ENCODE peak calls at places on chromosomes 7 and 10, in four cellular contexts. H is mesendoderm, R is activated T-cell treated with anti-CD3 and anti-CD28 coated beads for 24 hours, M is heart left ventricle. D is an unnamed sample.

GRCh38 chr10:72088879-72089585 is 681 bp upstream of the SPOCK2 start:
- DNase-seq in H (peak), R (no peak), M (no peak), D (peak)

GRCh38 chr10:8498290-8498689 is 443.8 kb downstream of the GATA3 start:
- DNase-seq in H (no peak), R (no peak), M (no peak), D (no peak)

GRCh38 chr7:4266270-4267040 is 415.6 kb upstream of the FOXK1 start:
- DNase-seq in H (no peak), R (no peak), M (peak), D (no peak)

GRCh38 chr7:143415696-143416095 is 7.0 kb upstream of the EPHA1 start:
- DNase-seq in H (no peak), R (no peak), M (no peak), D (no peak)

GRCh38 chr7:150838965-150839650 is 13.2 kb upstream of the AOC1 start:
- DNase-seq in H (no peak), R (no peak), M (no peak), D (no peak)

GRCh38 chr10:85916999-85917573 is 449.5 kb downstream of the GRID1 start:
- DNase-seq in H (no peak), R (no peak), M (no peak), D (no peak)

GRCh38 chr7:119514326-119514725 is 758.6 kb upstream of the KCND2 start:
- DNase-seq in H (no peak), R (no peak), M (no peak), D (no peak)

GRCh38 chr7:2602736-2603387 is 28.9 kb upstream of the TTYH3 start:
- DNase-seq in H (no peak), R (no peak), M (no peak), D (no peak)

GRCh38 chr10:60397792-60398191 is 8.1 kb upstream of the ANK3 start:
- DNase-seq in H (peak), R (no peak), M (no peak), D (no peak)

GRCh38 chr10:122559228-122559627 is 1.3 kb upstream of the DMBT1 start:
- DNase-seq in H (peak), R (no peak), M (no peak), D (no peak)

GRCh38 chr7:31106303-31107105 is 54.4 kb downstream of the ADCYAP1R1 start:
- DNase-seq in H (no peak), R (no peak), M (no peak), D (no peak)

GRCh38 chr10:23610626-23611307 is 171.9 kb downstream of the OTUD1 start:
- DNase-seq in H (no peak), R (no peak), M (no peak), D (no peak)

GRCh38 chr10:102501201-102502028 is 1.1 kb downstream of the ACTR1A start:
- DNase-seq in H (peak), R (no peak), M (no peak), D (no peak)

GRCh38 chr10:77898323-77899079 is 28.1 kb downstream of the DLG5 start:
- DNase-seq in H (peak), R (no peak), M (no peak), D (no peak)

GRCh38 chr10:16585103-16585502 is 63.4 kb upstream of the C1QL3 start:
- DNase-seq in H (no peak), R (no peak), M (no peak), D (no peak)

GRCh38 chr10:51879238-51879637 is 179.8 kb upstream of the CSTF2T start:
- DNase-seq in H (no peak), R (no peak), M (no peak), D (no peak)

GRCh38 chr10:76649723-76650127 is 987.9 kb downstream of the KCNMA1 start:
- DNase-seq in H (no peak), R (no peak), M (no peak), D (no peak)

GRCh38 chr7:10225265-10225664 is 748.4 kb upstream of the PHF14 start:
- DNase-seq in H (no peak), R (no peak), M (no peak), D (no peak)

GRCh38 chr10:42979181-42979580 is 97.7 kb upstream of the RET start:
- DNase-seq in H (peak), R (no peak), M (no peak), D (no peak)